ENCODE peak calls at places on chromosomes 13 and 19, in four cellular contexts. E, S, V and N are unnamed samples.

GRCh38 chr13:84630486-84630885 is 748.2 kb upstream of the SLITRK1 start:
- DNase-seq in E (no peak), S (no peak), V (no peak), N (no peak)

GRCh38 chr13:24038846-24039330 is 121.6 kb upstream of the SPATA13 start:
- DNase-seq in E (no peak), S (no peak), V (no peak), N (no peak)

GRCh38 chr19:30049226-30049625 is 107.2 kb downstream of the URI1 start:
- DNase-seq in E (no peak), S (no peak), V (no peak), N (no peak)

GRCh38 chr13:40503966-40504591 is 162.4 kb downstream of the FOXO1 start:
- DNase-seq in E (no peak), S (no peak), V (no peak), N (no peak)

GRCh38 chr13:33349996-33350826 is 64.7 kb upstream of the STARD13 start:
- DNase-seq in E (no peak), S (no peak), V (no peak), N (peak; percentile 19)

GRCh38 chr13:95298971-95299627 is 2.2 kb downstream of the ABCC4 start:
- DNase-seq in E (no peak), S (no peak), V (no peak), N (no peak)

GRCh38 chr13:49303533-49304252 is 56.0 kb downstream of the CDADC1 start:
- DNase-seq in E (no peak), S (no peak), V (no peak), N (no peak)

GRCh38 chr13:111206148-111206547 is 91.0 kb downstream of the ARHGEF7 start:
- DNase-seq in E (no peak), S (no peak), V (no peak), N (no peak)

GRCh38 chr19:1566392-1567115 is 1.6 kb downstream of the MEX3D start:
- DNase-seq in E (no peak), S (no peak), V (no peak), N (no peak)

GRCh38 chr13:41418027-41418426 is 39.3 kb upstream of the RGCC start:
- DNase-seq in E (no peak), S (no peak), V (no peak), N (no peak)

GRCh38 chr19:49559928-49560327 is 20.4 kb downstream of the NOSIP start:
- DNase-seq in E (no peak), S (no peak), V (no peak), N (no peak)

GRCh38 chr13:45875951-45876350 is 24.4 kb upstream of the SIAH3 start:
- DNase-seq in E (no peak), S (no peak), V (no peak), N (no peak)

GRCh38 chr13:22061371-22061805 is 390.5 kb downstream of the FGF9 start:
- DNase-seq in E (no peak), S (peak; percentile 51), V (no peak), N (no peak)

GRCh38 chr13:39510296-39510695 is 92.7 kb downstream of the LHFPL6 start:
- DNase-seq in E (no peak), S (peak; percentile 17), V (no peak), N (no peak)

GRCh38 chr13:40187836-40188591 is 478.4 kb downstream of the FOXO1 start:
- DNase-seq in E (no peak), S (no peak), V (no peak), N (no peak)

GRCh38 chr19:21835810-21836444 is at the start of gene ZNF43:
- DNase-seq in E (peak; percentile 39), S (peak; percentile 13), V (peak; percentile 85), N (peak; percentile 36)

GRCh38 chr19:3683866-3684816 is 16.1 kb downstream of the PIP5K1C start:
- DNase-seq in E (no peak), S (no peak), V (peak; percentile 79), N (peak; percentile 75)

GRCh38 chr13:19860884-19861655 is 2.4 kb downstream of the ZMYM5 start:
- DNase-seq in E (no peak), S (no peak), V (no peak), N (no peak)

GRCh38 chr13:58855283-58855682 is 1223.7 kb downstream of the PCDH17 start:
- DNase-seq in E (no peak), S (no peak), V (no peak), N (no peak)

GRCh38 chr19:15468675-15469512 is 4.5 kb upstream of the RASAL3 start:
- DNase-seq in E (no peak), S (no peak), V (no peak), N (no peak)

GRCh38 chr19:5587661-5588060 is 19.9 kb upstream of the TINCR start:
- DNase-seq in E (no peak), S (no peak), V (no peak), N (no peak)

GRCh38 chr19:1451916-1452801 is 2.2 kb downstream of the APC2 start:
- DNase-seq in E (no peak), S (no peak), V (no peak), N (no peak)

GRCh38 chr13:94878721-94879120 is 166.4 kb upstream of the SOX21 start:
- DNase-seq in E (no peak), S (no peak), V (no peak), N (no peak)

GRCh38 chr13:21079761-21080730 is 18.7 kb upstream of the LATS2 start:
- DNase-seq in E (peak; percentile 84), S (no peak), V (no peak), N (no peak)

GRCh38 chr19:47357788-47358680 is 8.9 kb downstream of the DHX34 start:
- DNase-seq in E (no peak), S (no peak), V (no peak), N (no peak)

GRCh38 chr13:49253997-49254396 is 6.3 kb downstream of the CDADC1 start:
- DNase-seq in E (no peak), S (no peak), V (no peak), N (no peak)

GRCh38 chr13:24392972-24393371 is 83.6 kb downstream of the C1QTNF9 start:
- DNase-seq in E (no peak), S (no peak), V (no peak), N (no peak)

GRCh38 chr13:50677687-50678463 is 165.6 kb downstream of the DLEU7 start:
- DNase-seq in E (no peak), S (no peak), V (no peak), N (no peak)

GRCh38 chr13:21060063-21060826 is 1.1 kb downstream of the LATS2 start:
- DNase-seq in E (no peak), S (no peak), V (no peak), N (peak; percentile 42)

GRCh38 chr13:46170687-46171086 is 11.3 kb downstream of the LCP1 start:
- DNase-seq in E (peak; percentile 57), S (no peak), V (no peak), N (no peak)

GRCh38 chr19:13002389-13002898 is 7.2 kb downstream of the NFIX start:
- DNase-seq in E (no peak), S (no peak), V (no peak), N (no peak)

GRCh38 chr13:96984061-96984508 is 10.2 kb downstream of the OXGR1 start:
- DNase-seq in E (no peak), S (peak; percentile 9), V (peak; percentile 11), N (peak; percentile 49)

GRCh38 chr13:28059214-28059613 is 41.2 kb downstream of the FLT3 start:
- DNase-seq in E (peak; percentile 73), S (no peak), V (peak; percentile 44), N (no peak)
- TF ChIP-seq SPI1 in E (no peak), S (no peak), V (no peak), N (no peak)

GRCh38 chr19:31114585-31114984 is 234.7 kb downstream of the TSHZ3 start:
- DNase-seq in E (no peak), S (no peak), V (no peak), N (no peak)

GRCh38 chr19:31110331-31110730 is 238.9 kb downstream of the TSHZ3 start:
- DNase-seq in E (peak; percentile 22), S (no peak), V (no peak), N (no peak)

GRCh38 chr19:31111741-31112140 is 237.5 kb downstream of the TSHZ3 start:
- DNase-seq in E (no peak), S (no peak), V (no peak), N (no peak)

GRCh38 chr19:31112158-31112557 is 237.1 kb downstream of the TSHZ3 start:
- DNase-seq in E (no peak), S (no peak), V (no peak), N (no peak)

DNA sequence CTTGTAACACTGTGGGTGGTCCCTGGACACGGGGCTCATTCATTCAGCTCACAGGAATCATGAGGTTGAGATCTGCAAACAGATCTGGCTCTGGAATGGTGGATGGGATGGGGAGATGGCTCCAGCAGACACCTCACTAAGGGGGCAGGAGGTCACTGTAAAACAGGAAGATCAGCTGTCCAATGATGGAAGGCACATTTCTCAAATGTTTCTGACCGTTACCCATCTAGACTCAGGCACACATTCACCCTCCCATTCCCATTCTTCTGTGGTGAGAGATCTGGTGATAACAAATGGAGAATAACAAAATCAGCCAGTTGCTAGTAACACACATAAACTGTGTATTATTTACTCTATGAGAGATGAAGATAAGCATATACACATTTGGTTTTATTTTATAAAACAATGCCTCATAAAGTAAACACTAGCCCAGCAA is 236.0 kb downstream of the TSHZ3 start:
- DNase-seq in E (no peak), S (no peak), V (no peak), N (no peak)
- TF ChIP-seq SPI1 in E (no peak), S (no peak), V (no peak), N (no peak)

DNA sequence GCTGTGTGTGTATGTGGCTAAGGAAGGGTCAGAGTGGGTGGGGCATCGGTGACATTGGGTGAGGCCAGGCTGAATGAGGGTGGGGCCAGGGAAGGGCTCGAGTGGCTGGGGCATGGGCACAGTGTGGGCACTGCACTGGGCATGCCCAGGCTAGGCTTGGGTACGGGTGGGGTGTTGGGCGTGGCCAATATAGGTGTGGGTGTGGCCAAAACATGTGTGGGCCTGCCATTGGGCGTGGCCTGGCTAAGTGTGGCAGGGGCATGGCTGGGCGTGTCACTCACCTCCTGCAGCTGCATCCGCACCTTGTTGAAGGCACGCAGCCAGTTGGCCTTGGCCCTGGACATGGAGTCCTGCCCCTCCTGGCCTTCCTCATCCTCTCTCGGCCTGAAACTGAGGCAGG is 33.2 kb downstream of the UNC13A start:
- DNase-seq in E (no peak), S (no peak), V (peak; percentile 40), N (no peak)
- TF ChIP-seq SPI1 in E (no peak), S (no peak), V (no peak), N (no peak)

DNA sequence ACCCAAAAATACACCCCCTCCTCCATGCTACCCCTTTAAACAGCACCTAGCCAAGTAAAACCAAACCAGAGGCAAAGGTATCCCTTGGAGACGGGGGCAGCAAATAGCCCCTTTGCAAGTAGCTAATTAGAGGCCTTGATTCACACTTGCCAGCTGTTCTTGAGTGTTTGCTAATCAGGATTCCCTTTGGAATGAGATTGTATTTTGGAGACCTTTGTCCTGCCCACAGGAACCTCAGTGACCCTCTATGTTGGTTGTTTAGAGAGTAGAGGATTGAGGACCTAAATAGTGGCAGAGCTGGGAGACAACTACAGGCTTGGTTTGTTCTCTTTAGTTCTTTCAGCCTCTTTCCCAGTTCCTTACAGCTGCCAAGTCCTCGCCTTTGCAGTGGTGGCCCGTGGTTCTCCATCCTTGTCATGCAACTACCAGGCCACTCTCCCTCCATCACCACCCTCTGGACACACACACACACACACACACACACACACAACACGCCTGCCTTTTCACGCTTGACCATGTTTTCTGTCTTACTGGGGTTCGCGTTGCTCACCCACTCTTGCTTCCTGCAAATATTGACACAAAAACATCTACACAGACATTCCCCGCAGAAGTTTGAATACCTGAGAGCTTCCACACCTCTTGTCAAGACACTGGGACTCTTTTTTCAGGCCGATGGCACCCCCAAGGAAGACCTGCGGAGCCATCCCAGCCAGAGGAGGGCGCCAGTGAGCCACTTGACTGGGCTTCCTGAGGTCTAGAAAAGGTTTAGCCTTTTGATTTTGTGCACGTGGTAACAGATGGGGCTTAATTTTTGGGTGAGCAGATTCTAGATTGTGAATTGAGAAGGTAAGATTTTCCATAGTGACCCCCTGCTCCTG is 80.0 kb upstream of the GPR183 start:
- DNase-seq in E (peak; percentile 85), S (peak; percentile 66), V (peak; percentile 66), N (peak; percentile 71)
- TF ChIP-seq SPI1 in E (no peak), S (peak; percentile 16), V (no peak), N (peak; percentile 7)